ENCODE peak calls at places on chromosomes 13 and 19, in five cellular contexts. One of them, this sample, is unnamed.

GRCh38 chr19:41445575-41445974 is 2.6 kb downstream of the ERICH4 start:
- DNase-seq in Caco-2: no peak
- DNase-seq in AG04450: no peak
- DNase-seq in body of pancreas: no peak
- DNase-seq in adipocyte: no peak
- DNase-seq in this sample: no peak

GRCh38 chr19:19749332-19750130 is 16.6 kb upstream of the ZNF14 start:
- DNase-seq in adipocyte: no peak
- DNase-seq in body of pancreas: no peak
- DNase-seq in AG04450: no peak
- DNase-seq in Caco-2: no peak
- DNase-seq in this sample: no peak

GRCh38 chr13:44335463-44335862 is 38.2 kb upstream of the SERP2 start:
- DNase-seq in body of pancreas: no peak
- DNase-seq in AG04450: no peak
- DNase-seq in Caco-2: no peak
- DNase-seq in adipocyte: no peak
- DNase-seq in this sample: no peak

GRCh38 chr13:105806335-105806920 is 729.0 kb downstream of the EFNB2 start:
- DNase-seq in body of pancreas: peak; percentile 15
- DNase-seq in adipocyte: no peak
- DNase-seq in Caco-2: no peak
- DNase-seq in AG04450: no peak
- DNase-seq in this sample: no peak

GRCh38 chr19:44912854-44913253 is 1.6 kb upstream of the APOC1 start:
- DNase-seq in adipocyte: no peak
- DNase-seq in AG04450: no peak
- DNase-seq in Caco-2: no peak
- DNase-seq in body of pancreas: no peak
- DNase-seq in this sample: peak; percentile 89

GRCh38 chr13:83153833-83154232 is 728.4 kb downstream of the SLITRK1 start:
- DNase-seq in body of pancreas: no peak
- DNase-seq in adipocyte: no peak
- DNase-seq in Caco-2: no peak
- DNase-seq in AG04450: no peak
- DNase-seq in this sample: no peak

GRCh38 chr19:2602391-2603181 is 99.9 kb downstream of the GNG7 start:
- DNase-seq in Caco-2: no peak
- DNase-seq in AG04450: peak; percentile 80
- DNase-seq in body of pancreas: peak; percentile 85
- DNase-seq in adipocyte: peak; percentile 98
- DNase-seq in this sample: peak; percentile 76

GRCh38 chr19:56066152-56067023 is 54.7 kb downstream of the ZNF787 start:
- DNase-seq in adipocyte: peak; percentile 76
- DNase-seq in Caco-2: peak; percentile 81
- DNase-seq in AG04450: peak; percentile 4
- DNase-seq in body of pancreas: peak; percentile 81
- DNase-seq in this sample: peak; percentile 91

GRCh38 chr13:35596299-35596698 is 119.8 kb upstream of the MAB21L1 start:
- DNase-seq in adipocyte: no peak
- DNase-seq in body of pancreas: no peak
- DNase-seq in Caco-2: no peak
- DNase-seq in AG04450: no peak
- DNase-seq in this sample: no peak

GRCh38 chr19:48329167-48329891 is 4.0 kb downstream of the EMP3 start:
- DNase-seq in body of pancreas: peak; percentile 32
- DNase-seq in Caco-2: peak; percentile 55
- DNase-seq in AG04450: no peak
- DNase-seq in adipocyte: peak; percentile 63
- DNase-seq in this sample: no peak

GRCh38 chr13:41017153-41017552 is 2.0 kb downstream of the ELF1 start:
- DNase-seq in adipocyte: no peak
- DNase-seq in AG04450: no peak
- DNase-seq in body of pancreas: peak; percentile 40
- DNase-seq in Caco-2: no peak
- DNase-seq in this sample: no peak

GRCh38 chr19:18875726-18876125 is 20.2 kb downstream of the CERS1 start:
- DNase-seq in adipocyte: peak; percentile 50
- DNase-seq in AG04450: no peak
- DNase-seq in body of pancreas: no peak
- DNase-seq in Caco-2: no peak
- DNase-seq in this sample: no peak

GRCh38 chr19:46413262-46414031 is at the start of gene CCDC8:
- DNase-seq in body of pancreas: peak; percentile 94
- DNase-seq in Caco-2: no peak
- DNase-seq in AG04450: peak; percentile 87
- DNase-seq in adipocyte: peak; percentile 90
- DNase-seq in this sample: no peak

GRCh38 chr13:26895808-26896466 is 135.4 kb upstream of the GPR12 start:
- DNase-seq in body of pancreas: no peak
- DNase-seq in Caco-2: no peak
- DNase-seq in AG04450: no peak
- DNase-seq in adipocyte: no peak
- DNase-seq in this sample: no peak

GRCh38 chr19:58471736-58472135 is 4.4 kb upstream of the ZNF446 start:
- DNase-seq in body of pancreas: no peak
- DNase-seq in Caco-2: no peak
- DNase-seq in adipocyte: no peak
- DNase-seq in AG04450: no peak
- DNase-seq in this sample: no peak

GRCh38 chr19:58466760-58467589 is at the start of gene ZNF324:
- DNase-seq in body of pancreas: peak; percentile 98
- DNase-seq in adipocyte: peak; percentile 99
- DNase-seq in AG04450: peak; percentile 79
- DNase-seq in Caco-2: peak; percentile 99
- DNase-seq in this sample: peak; percentile 99

GRCh38 chr19:58466089-58466759 is 656 bp upstream of the ZNF324 start:
- DNase-seq in AG04450: no peak
- DNase-seq in adipocyte: no peak
- DNase-seq in body of pancreas: no peak
- DNase-seq in Caco-2: no peak
- DNase-seq in this sample: no peak

GRCh38 chr19:58468216-58468839 is 1.4 kb downstream of the ZNF324 start:
- DNase-seq in Caco-2: peak; percentile 21
- DNase-seq in adipocyte: peak; percentile 7
- DNase-seq in body of pancreas: no peak
- DNase-seq in AG04450: no peak
- DNase-seq in this sample: no peak

DNA sequence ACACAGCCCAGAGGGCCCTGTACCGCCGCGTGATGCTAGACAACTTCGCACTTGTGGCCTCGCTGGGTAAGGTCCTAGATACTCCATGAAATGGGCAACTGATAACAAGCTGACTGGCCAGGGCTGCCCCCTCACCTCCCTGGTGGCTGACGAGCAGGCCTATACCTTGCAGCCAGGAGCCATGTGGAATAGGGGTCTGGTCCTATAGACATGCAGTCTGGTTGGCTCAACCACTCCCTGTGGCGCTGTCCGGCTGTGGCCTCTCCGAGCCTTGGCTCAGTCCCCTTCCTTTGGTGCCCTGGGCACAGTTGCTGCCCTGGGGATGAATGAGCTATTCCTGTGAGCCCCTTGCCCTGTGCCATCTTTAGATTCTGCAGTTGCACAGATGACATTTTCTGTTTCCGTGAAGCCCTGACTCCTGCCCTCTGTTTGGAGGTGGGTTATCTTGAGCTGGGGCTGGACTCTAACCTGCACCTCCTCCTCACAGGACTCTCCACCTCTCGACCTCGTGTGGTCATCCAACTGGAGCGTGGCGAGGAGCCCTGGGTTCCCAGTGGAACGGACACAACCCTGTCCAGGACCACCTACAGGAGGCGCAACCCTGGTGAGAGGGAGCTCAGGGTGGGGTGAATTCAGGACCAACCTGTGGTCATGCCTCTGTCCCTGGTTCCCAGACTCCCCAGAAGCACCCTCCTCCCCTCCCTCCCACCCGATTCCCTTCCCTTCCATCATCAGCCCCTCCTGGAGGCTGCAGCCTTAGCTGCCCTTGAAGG is 2.5 kb downstream of the ZNF324 start:
- DNase-seq in AG04450: no peak
- DNase-seq in body of pancreas: no peak
- DNase-seq in adipocyte: no peak
- DNase-seq in Caco-2: no peak
- DNase-seq in this sample: no peak
- H3K27me3 ChIP-seq in AG04450: no peaks in the 10 kb centered on the region
- H3K27me3 ChIP-seq in body of pancreas: no peaks in the 10 kb centered on the region
- H3K27me3 ChIP-seq in adipocyte: no peaks in the 10 kb centered on the region
- H3K27me3 ChIP-seq in Caco-2: no peaks in the 10 kb centered on the region
- H3K27me3 ChIP-seq in this sample: no peaks in the 10 kb centered on the region

GRCh38 chr13:30803791-30804190 is 68.4 kb downstream of the ALOX5AP start:
- DNase-seq in adipocyte: no peak
- DNase-seq in body of pancreas: no peak
- DNase-seq in Caco-2: no peak
- DNase-seq in AG04450: no peak
- DNase-seq in this sample: no peak
- H3K4me3 ChIP-seq in adipocyte: peak overlapping the region; percentile 82
- H3K4me3 ChIP-seq in body of pancreas: no peak overlapping the region
- H3K4me3 ChIP-seq in Caco-2: no peak overlapping the region
- H3K4me3 ChIP-seq in AG04450: no peak overlapping the region
- H3K4me3 ChIP-seq in this sample: no peak overlapping the region

DNA sequence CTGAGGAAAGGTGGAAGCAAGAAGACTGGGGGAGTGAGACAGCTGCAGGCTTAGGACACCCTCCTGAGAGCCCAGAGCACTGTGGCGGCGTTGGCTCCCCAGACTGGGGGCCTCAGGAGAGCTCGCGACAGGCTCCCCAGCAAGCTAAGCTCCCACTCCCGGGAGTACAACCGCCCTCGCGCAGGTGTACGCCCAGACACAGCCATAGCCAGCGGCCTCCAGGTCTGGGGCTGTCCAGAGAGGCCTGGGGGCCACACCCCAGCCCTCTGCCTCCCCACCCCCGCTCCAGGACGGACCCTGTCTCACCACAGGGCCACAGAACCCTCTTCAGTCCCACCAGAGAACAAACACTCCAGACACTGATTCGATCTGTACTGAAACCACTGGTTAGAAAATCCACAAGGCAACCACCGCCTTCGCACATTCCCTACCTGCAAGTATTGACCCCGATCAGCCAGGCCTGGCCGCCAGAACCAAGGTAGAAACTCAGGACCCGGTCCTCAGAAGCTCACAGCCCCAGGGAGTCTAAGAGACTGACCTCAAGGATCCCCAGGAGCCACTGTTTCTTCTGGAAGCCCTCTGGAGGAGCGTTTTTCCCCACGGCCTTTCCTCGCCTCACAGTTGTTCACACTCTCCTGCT is 16.3 kb downstream of the ZIC5 start:
- DNase-seq in body of pancreas: no peak
- DNase-seq in Caco-2: no peak
- DNase-seq in AG04450: no peak
- DNase-seq in adipocyte: no peak
- DNase-seq in this sample: no peak
- H3K27me3 ChIP-seq in body of pancreas: peaks cover 47% of the 10 kb centered on the region
- H3K27me3 ChIP-seq in Caco-2: no peaks in the 10 kb centered on the region
- H3K27me3 ChIP-seq in AG04450: peaks cover 80% of the 10 kb centered on the region
- H3K27me3 ChIP-seq in adipocyte: peaks cover 88% of the 10 kb centered on the region
- H3K27me3 ChIP-seq in this sample: peaks cover 92% of the 10 kb centered on the region

GRCh38 chr13:110731072-110731471 is 17.6 kb downstream of the ING1 start:
- DNase-seq in AG04450: no peak
- DNase-seq in body of pancreas: no peak
- DNase-seq in Caco-2: no peak
- DNase-seq in adipocyte: no peak
- DNase-seq in this sample: no peak
- H3K4me3 ChIP-seq in AG04450: no peak overlapping the region
- H3K4me3 ChIP-seq in body of pancreas: no peak overlapping the region
- H3K4me3 ChIP-seq in Caco-2: no peak overlapping the region
- H3K4me3 ChIP-seq in adipocyte: no peak overlapping the region
- H3K4me3 ChIP-seq in this sample: no peak overlapping the region

GRCh38 chr13:113916330-113916815 is 52.5 kb upstream of the GAS6 start:
- DNase-seq in AG04450: no peak
- DNase-seq in body of pancreas: no peak
- DNase-seq in Caco-2: no peak
- DNase-seq in adipocyte: peak; percentile 58
- DNase-seq in this sample: no peak

GRCh38 chr13:113915012-113915763 is 51.3 kb upstream of the GAS6 start:
- DNase-seq in body of pancreas: no peak
- DNase-seq in adipocyte: no peak
- DNase-seq in AG04450: no peak
- DNase-seq in Caco-2: no peak
- DNase-seq in this sample: no peak

GRCh38 chr13:113915786-113916329 is 52.0 kb upstream of the GAS6 start:
- DNase-seq in Caco-2: no peak
- DNase-seq in body of pancreas: no peak
- DNase-seq in AG04450: no peak
- DNase-seq in adipocyte: no peak
- DNase-seq in this sample: no peak

GRCh38 chr13:113914333-113915011 is 50.6 kb upstream of the GAS6 start:
- DNase-seq in body of pancreas: no peak
- DNase-seq in adipocyte: no peak
- DNase-seq in AG04450: no peak
- DNase-seq in Caco-2: no peak
- DNase-seq in this sample: no peak

DNA sequence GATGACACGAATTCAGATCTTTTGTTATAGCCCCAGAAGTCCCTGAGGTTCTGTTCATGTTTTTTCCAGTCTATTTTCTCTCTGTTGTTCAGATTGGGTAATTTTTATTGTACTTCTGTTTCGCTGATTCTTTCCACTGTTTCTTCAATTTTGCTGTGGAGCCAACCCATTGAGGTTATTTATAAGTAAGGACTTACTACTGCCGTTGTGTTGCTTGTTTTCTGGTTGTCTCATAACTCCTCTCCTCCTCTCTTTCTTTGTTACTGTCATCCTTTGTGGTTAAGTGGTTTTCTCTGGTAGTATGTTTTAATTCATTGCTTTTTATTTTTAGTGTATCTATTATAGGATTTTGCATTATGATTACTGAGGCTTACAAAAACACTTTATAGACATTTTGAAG is 48.7 kb upstream of the GAS6 start:
- DNase-seq in adipocyte: no peak
- DNase-seq in AG04450: no peak
- DNase-seq in body of pancreas: no peak
- DNase-seq in Caco-2: no peak
- DNase-seq in this sample: no peak
- H3K27me3 ChIP-seq in adipocyte: no peaks in the 10 kb centered on the region
- H3K27me3 ChIP-seq in AG04450: no peaks in the 10 kb centered on the region
- H3K27me3 ChIP-seq in body of pancreas: no peaks in the 10 kb centered on the region
- H3K27me3 ChIP-seq in Caco-2: no peaks in the 10 kb centered on the region
- H3K27me3 ChIP-seq in this sample: no peaks in the 10 kb centered on the region

GRCh38 chr13:64884976-64885375 is 2345.2 kb downstream of the PCDH9 start:
- DNase-seq in Caco-2: no peak
- DNase-seq in AG04450: no peak
- DNase-seq in body of pancreas: no peak
- DNase-seq in adipocyte: peak; percentile 1
- DNase-seq in this sample: no peak
- H3K4me3 ChIP-seq in Caco-2: no peak overlapping the region
- H3K4me3 ChIP-seq in AG04450: no peak overlapping the region
- H3K4me3 ChIP-seq in body of pancreas: no peak overlapping the region
- H3K4me3 ChIP-seq in adipocyte: no peak overlapping the region
- H3K4me3 ChIP-seq in this sample: no peak overlapping the region

DNA sequence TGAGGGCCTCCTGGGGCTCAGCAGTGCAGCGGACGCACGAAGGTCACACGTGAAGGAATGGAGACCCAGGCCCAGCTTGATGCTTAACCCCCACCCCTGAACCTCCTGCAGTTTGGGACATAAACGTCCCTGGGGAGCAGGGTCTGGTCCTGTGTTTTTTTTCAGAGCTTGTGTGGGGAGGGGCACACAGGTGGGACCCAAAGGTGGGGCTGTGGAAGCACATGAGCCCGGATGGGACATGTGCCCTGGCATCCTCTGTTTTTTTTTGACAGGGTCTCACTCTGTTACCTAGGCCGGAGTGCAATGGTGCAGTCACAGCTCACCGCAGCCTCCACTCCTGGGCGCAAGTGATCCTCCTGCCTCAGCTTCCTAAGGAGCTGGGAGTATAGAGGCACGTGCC is 20.5 kb downstream of the UBXN6 start:
- DNase-seq in Caco-2: no peak
- DNase-seq in AG04450: no peak
- DNase-seq in adipocyte: no peak
- DNase-seq in body of pancreas: no peak
- DNase-seq in this sample: no peak
- H3K27me3 ChIP-seq in Caco-2: no peaks in the 10 kb centered on the region
- H3K27me3 ChIP-seq in AG04450: no peaks in the 10 kb centered on the region
- H3K27me3 ChIP-seq in adipocyte: no peaks in the 10 kb centered on the region
- H3K27me3 ChIP-seq in body of pancreas: no peaks in the 10 kb centered on the region
- H3K27me3 ChIP-seq in this sample: no peaks in the 10 kb centered on the region